ENCODE peak calls at places on chromosomes 7 and 10, in eight cellular contexts. B is stimulated activated CD4-positive, alpha-beta T cell treated with anti-CD3 and anti-CD28 coated beads, Interleukin-12 subunit alpha, Interleukin-12 subunit beta, amount 100 ng/mL, for 4 hours; K is progenitor cell of endocrine pancreas; Z is NCI-H187; L is fibroblast of lung; I is stimulated activated naive B cell treated with anti-CD40 and anti-IgM and Interleukin-4, amounts not matched to agents 10 μg/mL and 1 μg/mL and 100 μg/mL, for 72 hours; G is fibroblast of mammary gland; M is effector CD8-positive, alpha-beta T cell. Q is an unnamed sample.

GRCh38 chr10:77710759-77711682 is 73.4 kb upstream of the KCNMA1 start:
- DNase-seq in B (peak; percentile 70), K (peak; percentile 90), Z (peak; percentile 38), L (peak; percentile 41), I (peak; percentile 49), G (peak; percentile 51), M (peak; percentile 21), Q (peak; percentile 80)

GRCh38 chr10:3008518-3009195 is 58.7 kb upstream of the PFKP start:
- DNase-seq in B (no peak), K (no peak), Z (no peak), L (peak; percentile 48), I (peak; percentile 15), G (no peak), M (no peak), Q (no peak)

GRCh38 chr10:126027707-126028106 is 131.3 kb downstream of the FANK1 start:
- DNase-seq in B (no peak), K (no peak), Z (no peak), L (no peak), I (no peak), G (no peak), M (no peak), Q (no peak)

GRCh38 chr10:62805139-62806092 is 896 bp downstream of the ADO start:
- DNase-seq in B (peak; percentile 11), K (peak; percentile 28), Z (no peak), L (peak; percentile 62), I (no peak), G (peak; percentile 38), M (no peak), Q (peak; percentile 67)

GRCh38 chr7:28310449-28310848 is 101.9 kb upstream of the CREB5 start:
- DNase-seq in B (no peak), K (no peak), Z (no peak), L (no peak), I (no peak), G (no peak), M (no peak), Q (no peak)

GRCh38 chr10:84172435-84173356 is 905 bp upstream of the GPR15LG start:
- DNase-seq in B (no peak), K (no peak), Z (no peak), L (no peak), I (no peak), G (no peak), M (no peak), Q (no peak)

GRCh38 chr10:103759100-103759781 is 96.1 kb downstream of the SH3PXD2A start:
- DNase-seq in B (no peak), K (no peak), Z (no peak), L (peak; percentile 87), I (peak; percentile 28), G (peak; percentile 81), M (no peak), Q (no peak)

GRCh38 chr10:123552760-123553554 is 113.2 kb upstream of the GPR26 start:
- DNase-seq in B (no peak), K (no peak), Z (no peak), L (no peak), I (no peak), G (no peak), M (no peak), Q (no peak)

GRCh38 chr10:111999915-112000302 is 183.7 kb downstream of the GPAM start:
- DNase-seq in B (no peak), K (no peak), Z (no peak), L (no peak), I (no peak), G (no peak), M (no peak), Q (no peak)

GRCh38 chr10:7033031-7033430 is 377.8 kb downstream of the SFMBT2 start:
- DNase-seq in B (no peak), K (no peak), Z (no peak), L (no peak), I (no peak), G (no peak), M (no peak), Q (no peak)

GRCh38 chr10:46534828-46535524 is 21.5 kb downstream of the GPRIN2 start:
- DNase-seq in B (no peak), K (no peak), Z (no peak), L (no peak), I (no peak), G (no peak), M (no peak), Q (peak; percentile 4)

GRCh38 chr7:43697690-43698089 is 31.6 kb downstream of the COA1 start:
- DNase-seq in B (no peak), K (no peak), Z (no peak), L (peak; percentile 79), I (no peak), G (peak; percentile 25), M (no peak), Q (no peak)

GRCh38 chr10:133358162-133358919 is 522 bp upstream of the FUOM start:
- DNase-seq in B (no peak), K (no peak), Z (no peak), L (no peak), I (no peak), G (no peak), M (no peak), Q (peak; percentile 86)

GRCh38 chr10:78137147-78137546 is 103.5 kb downstream of the RPS24 start:
- DNase-seq in B (no peak), K (no peak), Z (no peak), L (no peak), I (no peak), G (no peak), M (no peak), Q (no peak)

GRCh38 chr10:4658777-4659176 is 167.2 kb upstream of the AKR1E2 start:
- DNase-seq in B (no peak), K (no peak), Z (no peak), L (no peak), I (no peak), G (no peak), M (no peak), Q (no peak)

GRCh38 chr7:41193738-41194287 is 509.1 kb downstream of the INHBA start:
- DNase-seq in B (no peak), K (no peak), Z (no peak), L (no peak), I (no peak), G (no peak), M (no peak), Q (no peak)